ENCODE peak calls at places on chromosomes 12 and 14, in four cellular contexts. B is MCF 10A; O is activated effector memory CD4-positive, alpha-beta T cell treated with anti-CD3 and anti-CD28 coated beads, Interleukin-2, amount 50 U/mL, for 16 hours; D is activated T-cell treated with anti-CD3 and anti-CD28 coated beads, Interleukin-2, amount 50 U/mL, for 72 hours. I is an unnamed sample.

GRCh38 chr14:105931808-105932483 is 405.6 kb downstream of the TMEM121 start:
- DNase-seq in B (no peak), O (peak; percentile 41), D (no peak), I (no peak)

GRCh38 chr12:125470838-125471775 is 405.9 kb downstream of the AACS start:
- DNase-seq in B (no peak), O (no peak), D (no peak), I (no peak)

GRCh38 chr14:37655418-37655817 is 60.0 kb downstream of the TTC6 start:
- DNase-seq in B (peak; percentile 21), O (no peak), D (no peak), I (peak; percentile 76)

GRCh38 chr14:54104746-54105145 is 148.1 kb upstream of the BMP4 start:
- DNase-seq in B (no peak), O (no peak), D (no peak), I (no peak)

GRCh38 chr14:48723841-48724495 is 862.2 kb downstream of the RPS29 start:
- DNase-seq in B (no peak), O (no peak), D (no peak), I (no peak)

GRCh38 chr12:6954754-6955461 is 3.8 kb downstream of the PTPN6 start:
- DNase-seq in B (no peak), O (no peak), D (no peak), I (no peak)

GRCh38 chr12:53047221-53048032 is 2.4 kb upstream of the TNS2 start:
- DNase-seq in B (peak; percentile 64), O (peak; percentile 91), D (peak; percentile 76), I (peak; percentile 73)

GRCh38 chr14:28381656-28382055 is 384.9 kb upstream of the FOXG1 start:
- DNase-seq in B (peak; percentile 30), O (no peak), D (no peak), I (no peak)

GRCh38 chr12:113555226-113555625 is 83.6 kb upstream of the LHX5 start:
- DNase-seq in B (no peak), O (no peak), D (no peak), I (no peak)

GRCh38 chr14:22432348-22432976 is 156.6 kb downstream of the DAD1 start:
- DNase-seq in B (peak; percentile 97), O (no peak), D (no peak), I (peak; percentile 91)

GRCh38 chr14:52840916-52841315 is 49.5 kb upstream of the GNPNAT1 start:
- DNase-seq in B (peak; percentile 58), O (no peak), D (no peak), I (peak; percentile 53)

GRCh38 chr14:61750708-61751474 is 11.3 kb upstream of the SNAPC1 start:
- DNase-seq in B (peak; percentile 87), O (peak; percentile 92), D (peak; percentile 84), I (peak; percentile 81)

GRCh38 chr12:14828896-14829295 is 14.4 kb downstream of the ART4 start:
- DNase-seq in B (no peak), O (no peak), D (no peak), I (peak; percentile 15)

GRCh38 chr14:24231263-24232120 is 675 bp downstream of the NEDD8 start:
- DNase-seq in B (peak; percentile 23), O (peak; percentile 73), D (peak; percentile 30), I (no peak)